ENCODE peak calls at places on chromosomes 16 and 17, in five cellular contexts. One of them, this sample, is unnamed.

GRCh38 chr16:23874613-23875294 is 39.0 kb downstream of the PRKCB start:
- DNase-seq in endodermal cell: no peak
- DNase-seq in HFF-Myc: no peak
- DNase-seq in cardiac fibroblast: no peak
- DNase-seq in suprapubic skin: no peak
- DNase-seq in this sample: no peak

GRCh38 chr17:61414141-61414935 is 14.7 kb downstream of the TBX2 start:
- DNase-seq in endodermal cell: peak
- DNase-seq in HFF-Myc: no peak
- DNase-seq in cardiac fibroblast: peak
- DNase-seq in suprapubic skin: peak
- DNase-seq in this sample: no peak

GRCh38 chr17:58156839-58157803 is 8.9 kb downstream of the OR4D1 start:
- DNase-seq in endodermal cell: peak
- DNase-seq in HFF-Myc: no peak
- DNase-seq in cardiac fibroblast: peak
- DNase-seq in suprapubic skin: no peak
- DNase-seq in this sample: no peak

GRCh38 chr17:45577571-45578279 is 87.2 kb upstream of the PLEKHM1 start:
- DNase-seq in endodermal cell: no peak
- DNase-seq in HFF-Myc: no peak
- DNase-seq in cardiac fibroblast: no peak
- DNase-seq in suprapubic skin: no peak
- DNase-seq in this sample: no peak

GRCh38 chr17:77808663-77809425 is 149.7 kb upstream of the TNRC6C start:
- DNase-seq in endodermal cell: no peak
- DNase-seq in HFF-Myc: no peak
- DNase-seq in cardiac fibroblast: no peak
- DNase-seq in suprapubic skin: no peak
- DNase-seq in this sample: no peak

GRCh38 chr17:21019976-21020575 is 22.7 kb downstream of the USP22 start:
- DNase-seq in endodermal cell: peak
- DNase-seq in HFF-Myc: no peak
- DNase-seq in cardiac fibroblast: peak
- DNase-seq in suprapubic skin: no peak
- DNase-seq in this sample: peak

GRCh38 chr16:28597692-28598261 is 927 bp upstream of the SULT1A2 start:
- DNase-seq in endodermal cell: peak
- DNase-seq in HFF-Myc: no peak
- DNase-seq in cardiac fibroblast: no peak
- DNase-seq in suprapubic skin: no peak
- DNase-seq in this sample: peak

GRCh38 chr17:49063652-49064051 is 66.5 kb downstream of the IGF2BP1 start:
- DNase-seq in endodermal cell: no peak
- DNase-seq in HFF-Myc: no peak
- DNase-seq in cardiac fibroblast: peak
- DNase-seq in suprapubic skin: no peak
- DNase-seq in this sample: no peak

GRCh38 chr17:63494300-63494928 is 17.6 kb downstream of the ACE start:
- DNase-seq in endodermal cell: no peak
- DNase-seq in HFF-Myc: no peak
- DNase-seq in cardiac fibroblast: no peak
- DNase-seq in suprapubic skin: no peak
- DNase-seq in this sample: no peak

GRCh38 chr17:67575325-67575724 is 142.4 kb upstream of the NOL11 start:
- DNase-seq in endodermal cell: no peak
- DNase-seq in HFF-Myc: no peak
- DNase-seq in cardiac fibroblast: no peak
- DNase-seq in suprapubic skin: no peak
- DNase-seq in this sample: peak

GRCh38 chr17:33291248-33292183 is 1.6 kb downstream of the ASIC2 start:
- DNase-seq in endodermal cell: peak
- DNase-seq in HFF-Myc: no peak
- DNase-seq in cardiac fibroblast: peak
- DNase-seq in suprapubic skin: peak
- DNase-seq in this sample: no peak
- TF ChIP-seq CTCF in endodermal cell: peak
- TF ChIP-seq CTCF in HFF-Myc: no peak
- TF ChIP-seq CTCF in cardiac fibroblast: no peak
- TF ChIP-seq CTCF in suprapubic skin: no peak
- TF ChIP-seq CTCF in this sample: no peak

DNA sequence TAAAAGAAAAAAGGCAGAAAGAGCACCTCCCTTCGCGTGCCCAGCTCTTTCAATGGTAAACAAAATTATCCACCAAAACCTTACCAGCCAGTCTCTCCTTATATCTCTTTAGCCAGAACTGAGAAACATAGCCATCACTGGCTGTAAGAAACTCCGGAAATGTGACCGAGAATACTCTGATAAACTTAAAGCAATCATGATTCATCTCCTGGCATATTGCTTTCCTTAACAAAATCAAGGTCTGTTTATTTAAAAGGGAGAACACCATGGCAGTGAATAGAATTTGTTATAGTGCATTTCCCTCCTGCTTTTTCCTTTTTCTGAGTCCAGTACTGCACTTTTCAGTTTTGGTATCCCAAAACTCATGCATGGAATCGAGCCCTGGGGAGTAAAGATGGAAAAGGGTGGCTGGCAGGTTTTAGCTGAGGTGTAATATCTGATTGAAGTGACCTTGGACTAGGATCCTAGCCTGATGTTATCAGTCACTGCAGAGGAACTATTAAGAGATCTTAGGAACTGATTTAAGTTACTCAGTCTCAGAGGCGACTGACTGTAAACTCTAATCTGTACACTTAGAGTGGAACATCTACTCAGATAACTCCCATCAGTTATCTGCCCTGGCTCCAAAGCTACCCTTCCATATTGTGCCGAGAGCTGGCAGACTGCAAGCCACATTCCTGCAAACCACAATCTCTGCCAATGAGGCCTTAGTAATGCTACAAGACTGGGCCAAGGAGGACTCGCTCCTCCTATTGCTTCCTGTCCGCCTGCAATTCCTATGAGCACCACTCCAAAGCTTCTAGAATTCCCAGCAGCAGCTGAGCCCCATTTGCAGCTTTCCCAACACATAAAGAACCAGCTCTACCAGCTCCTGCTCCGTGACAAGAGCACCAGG is 7.4 kb upstream of the COX10 start:
- DNase-seq in endodermal cell: no peak
- DNase-seq in HFF-Myc: peak
- DNase-seq in cardiac fibroblast: peak
- DNase-seq in suprapubic skin: no peak
- DNase-seq in this sample: no peak
- H3K4me3 ChIP-seq in endodermal cell: no peak
- H3K4me3 ChIP-seq in HFF-Myc: no peak
- H3K4me3 ChIP-seq in cardiac fibroblast: peak
- H3K4me3 ChIP-seq in suprapubic skin: no peak
- H3K4me3 ChIP-seq in this sample: no peak

GRCh38 chr17:1055751-1056645 is 59.1 kb downstream of the TIMM22 start:
- DNase-seq in endodermal cell: peak
- DNase-seq in HFF-Myc: no peak
- DNase-seq in cardiac fibroblast: peak
- DNase-seq in suprapubic skin: no peak
- DNase-seq in this sample: peak
- TF ChIP-seq CTCF in endodermal cell: peak
- TF ChIP-seq CTCF in HFF-Myc: peak
- TF ChIP-seq CTCF in cardiac fibroblast: peak
- TF ChIP-seq CTCF in suprapubic skin: peak
- TF ChIP-seq CTCF in this sample: peak

GRCh38 chr16:16780588-16780987 is 401.6 kb downstream of the NPIPA7 start:
- DNase-seq in endodermal cell: peak
- DNase-seq in HFF-Myc: no peak
- DNase-seq in cardiac fibroblast: no peak
- DNase-seq in suprapubic skin: no peak
- DNase-seq in this sample: no peak
- H3K4me3 ChIP-seq in endodermal cell: no peak
- H3K4me3 ChIP-seq in HFF-Myc: no peak
- H3K4me3 ChIP-seq in cardiac fibroblast: no peak
- H3K4me3 ChIP-seq in suprapubic skin: no peak
- H3K4me3 ChIP-seq in this sample: no peak

GRCh38 chr16:3071655-3072054 is 6.2 kb downstream of the IL32 start:
- DNase-seq in endodermal cell: no peak
- DNase-seq in HFF-Myc: no peak
- DNase-seq in cardiac fibroblast: no peak
- DNase-seq in suprapubic skin: no peak
- DNase-seq in this sample: no peak

GRCh38 chr16:3080024-3080423 is 14.6 kb downstream of the IL32 start:
- DNase-seq in endodermal cell: no peak
- DNase-seq in HFF-Myc: no peak
- DNase-seq in cardiac fibroblast: no peak
- DNase-seq in suprapubic skin: no peak
- DNase-seq in this sample: no peak

GRCh38 chr16:3074860-3075545 is 9.6 kb downstream of the IL32 start:
- DNase-seq in endodermal cell: no peak
- DNase-seq in HFF-Myc: no peak
- DNase-seq in cardiac fibroblast: no peak
- DNase-seq in suprapubic skin: no peak
- DNase-seq in this sample: peak

GRCh38 chr16:3073448-3073847 is 8.0 kb downstream of the IL32 start:
- DNase-seq in endodermal cell: no peak
- DNase-seq in HFF-Myc: no peak
- DNase-seq in cardiac fibroblast: no peak
- DNase-seq in suprapubic skin: no peak
- DNase-seq in this sample: no peak

DNA sequence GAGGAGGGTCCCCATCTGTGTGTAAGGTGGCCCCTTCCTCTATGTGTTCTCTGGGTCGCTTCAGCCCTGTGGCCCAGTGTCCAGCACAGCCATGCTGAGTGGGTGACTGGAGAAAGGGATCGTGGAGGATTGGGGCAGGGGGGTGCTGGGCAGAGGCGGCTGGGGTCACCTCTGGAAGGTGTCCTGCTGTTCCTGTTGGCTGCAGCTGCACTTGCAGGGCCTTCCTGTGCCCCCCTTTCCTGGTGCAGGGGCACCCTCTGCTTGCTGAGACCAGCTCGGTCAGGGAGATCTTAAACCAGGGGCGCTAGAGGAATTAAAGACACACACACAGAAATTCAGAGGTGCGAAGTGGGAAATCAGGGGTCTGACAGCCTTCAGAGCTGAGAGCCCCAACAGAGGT is 11.1 kb downstream of the IL32 start:
- DNase-seq in endodermal cell: no peak
- DNase-seq in HFF-Myc: no peak
- DNase-seq in cardiac fibroblast: no peak
- DNase-seq in suprapubic skin: no peak
- DNase-seq in this sample: peak
- TF ChIP-seq CTCF in endodermal cell: no peak
- TF ChIP-seq CTCF in HFF-Myc: no peak
- TF ChIP-seq CTCF in cardiac fibroblast: no peak
- TF ChIP-seq CTCF in suprapubic skin: no peak
- TF ChIP-seq CTCF in this sample: no peak

DNA sequence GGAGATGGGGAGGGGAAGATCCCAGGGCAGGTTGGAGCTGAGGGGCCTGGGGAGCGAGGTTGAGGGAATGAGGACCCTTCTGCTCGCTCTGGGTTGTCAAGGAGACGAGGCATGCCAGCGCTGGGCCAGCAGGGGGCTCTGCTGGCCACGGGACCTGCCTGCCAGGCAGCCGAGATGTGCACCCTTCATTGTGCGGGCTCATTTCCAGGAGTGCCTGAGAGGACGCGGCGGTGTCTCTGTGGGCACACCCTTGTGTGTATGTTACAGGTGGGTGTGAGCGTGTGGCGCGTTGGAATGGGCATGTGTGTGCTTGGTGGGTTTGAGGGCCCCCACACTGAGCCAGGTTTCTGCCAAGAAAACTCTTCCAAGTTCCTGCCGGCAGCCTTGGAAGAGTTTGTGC is 15.9 kb downstream of the ARHGAP23 start:
- DNase-seq in endodermal cell: peak
- DNase-seq in HFF-Myc: no peak
- DNase-seq in cardiac fibroblast: peak
- DNase-seq in suprapubic skin: no peak
- DNase-seq in this sample: peak
- H3K4me3 ChIP-seq in endodermal cell: no peak
- H3K4me3 ChIP-seq in HFF-Myc: no peak
- H3K4me3 ChIP-seq in cardiac fibroblast: no peak
- H3K4me3 ChIP-seq in suprapubic skin: no peak
- H3K4me3 ChIP-seq in this sample: no peak

GRCh38 chr16:50627419-50627818 is 53.7 kb downstream of the SNX20 start:
- DNase-seq in endodermal cell: peak
- DNase-seq in HFF-Myc: no peak
- DNase-seq in cardiac fibroblast: no peak
- DNase-seq in suprapubic skin: no peak
- DNase-seq in this sample: peak
- TF ChIP-seq CTCF in endodermal cell: peak
- TF ChIP-seq CTCF in HFF-Myc: peak
- TF ChIP-seq CTCF in cardiac fibroblast: peak
- TF ChIP-seq CTCF in suprapubic skin: no peak
- TF ChIP-seq CTCF in this sample: peak

GRCh38 chr17:42288985-42289862 is 926 bp downstream of the STAT5A start:
- DNase-seq in endodermal cell: peak
- DNase-seq in HFF-Myc: no peak
- DNase-seq in cardiac fibroblast: no peak
- DNase-seq in suprapubic skin: peak
- DNase-seq in this sample: peak
- H3K4me3 ChIP-seq in endodermal cell: no peak
- H3K4me3 ChIP-seq in HFF-Myc: no peak
- H3K4me3 ChIP-seq in cardiac fibroblast: peak
- H3K4me3 ChIP-seq in suprapubic skin: peak
- H3K4me3 ChIP-seq in this sample: peak

DNA sequence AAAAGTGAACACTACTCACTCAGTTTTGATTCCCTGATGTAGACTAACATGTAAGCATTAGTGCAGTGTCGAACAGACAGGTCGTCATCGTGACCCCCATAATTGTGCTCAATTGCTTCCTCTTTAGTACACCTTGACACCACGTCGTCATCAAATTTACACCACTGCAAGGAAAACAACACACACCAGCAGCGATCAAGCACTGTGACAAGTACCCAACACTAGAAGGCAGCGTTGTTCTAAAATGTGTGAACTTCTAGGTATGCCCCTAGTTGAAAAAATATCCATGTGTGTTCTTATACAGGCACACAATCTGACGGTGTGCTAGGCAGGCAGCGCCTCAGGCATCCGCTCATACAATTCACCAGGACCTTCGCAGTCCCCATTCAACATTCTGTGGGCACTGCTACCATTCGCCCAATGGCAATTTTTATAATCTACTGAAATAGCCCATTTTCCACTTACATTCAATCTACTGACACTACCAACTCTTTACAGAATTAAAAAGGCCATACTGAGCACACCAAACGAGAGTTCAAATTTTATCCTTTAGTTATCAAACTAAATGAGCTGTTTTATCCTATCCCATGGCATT is 23.1 kb downstream of the LITAFD start:
- DNase-seq in endodermal cell: no peak
- DNase-seq in HFF-Myc: no peak
- DNase-seq in cardiac fibroblast: peak
- DNase-seq in suprapubic skin: no peak
- DNase-seq in this sample: peak
- TF ChIP-seq CTCF in endodermal cell: peak
- TF ChIP-seq CTCF in HFF-Myc: peak
- TF ChIP-seq CTCF in cardiac fibroblast: peak
- TF ChIP-seq CTCF in suprapubic skin: no peak
- TF ChIP-seq CTCF in this sample: peak

DNA sequence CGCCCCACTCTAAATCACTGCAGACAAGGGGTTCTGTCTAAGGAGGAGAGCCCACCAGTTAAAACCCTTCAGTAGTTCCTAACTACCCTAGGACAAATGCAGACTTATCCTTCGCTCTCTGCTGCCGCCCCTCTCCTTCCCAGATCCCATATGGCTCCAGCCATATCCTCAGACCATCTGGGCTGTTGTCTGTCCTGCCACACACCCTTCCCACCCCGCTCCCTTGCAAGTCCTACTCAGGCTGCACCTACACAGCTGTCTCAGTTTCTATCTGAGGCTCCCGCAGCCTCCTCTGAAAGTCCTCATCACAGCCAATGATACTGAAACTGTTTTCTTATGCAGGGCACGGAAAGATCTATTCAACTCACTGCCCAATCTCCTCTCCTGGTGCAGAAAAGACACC is 720 bp upstream of the BCKDK start:
- DNase-seq in endodermal cell: no peak
- DNase-seq in HFF-Myc: no peak
- DNase-seq in cardiac fibroblast: no peak
- DNase-seq in suprapubic skin: no peak
- DNase-seq in this sample: peak
- H3K4me3 ChIP-seq in endodermal cell: peak
- H3K4me3 ChIP-seq in HFF-Myc: no peak
- H3K4me3 ChIP-seq in cardiac fibroblast: no peak
- H3K4me3 ChIP-seq in suprapubic skin: no peak
- H3K4me3 ChIP-seq in this sample: peak

This sample was measured in GM12865.